ENCODE peak calls at places on chromosome 16, in six cellular contexts. X is esophagus muscularis mucosa, J is SK-N-SH, N is suprapubic skin, W is HepG2, Z is stomach. U is an unnamed sample.

GRCh38 chr16:24652209-24652712 is 77.2 kb upstream of the TNRC6A start:
- DNase-seq in N (no peak), J (peak), Z (no peak), W (no peak), X (no peak), U (no peak)

GRCh38 chr16:68190745-68191510 is 45.0 kb downstream of the ESRP2 start:
- DNase-seq in Z (no peak), W (peak), J (no peak), N (no peak), X (no peak), U (no peak)

GRCh38 chr16:11112723-11113348 is 143.2 kb downstream of the SOCS1 start:
- DNase-seq in X (no peak), Z (peak), J (no peak), N (no peak), W (no peak), U (no peak)

GRCh38 chr16:84585886-84586285 is 32.0 kb downstream of the COTL1 start:
- DNase-seq in W (no peak), Z (no peak), X (no peak), J (peak), N (no peak), U (no peak)

GRCh38 chr16:56869513-56870270 is 4.7 kb downstream of the SLC12A3 start:
- DNase-seq in J (no peak), W (peak), N (no peak), Z (no peak), X (no peak), U (peak)

GRCh38 chr16:67995423-67995822 is 3.9 kb downstream of the DPEP2 start:
- DNase-seq in W (no peak), Z (no peak), X (no peak), N (no peak), J (no peak), U (no peak)

GRCh38 chr16:56972898-56973689 is 11.3 kb downstream of the CETP start:
- DNase-seq in X (no peak), N (no peak), J (no peak), W (peak), Z (no peak), U (no peak)

GRCh38 chr16:68401871-68402747 is 46.2 kb downstream of the SMPD3 start:
- DNase-seq in N (no peak), X (no peak), W (no peak), J (no peak), Z (no peak), U (no peak)

GRCh38 chr16:48086422-48086821 is 69.4 kb downstream of the ABCC12 start:
- DNase-seq in X (no peak), J (no peak), N (no peak), Z (no peak), W (no peak), U (no peak)

GRCh38 chr16:67847064-67847861 is at the start of gene CENPT:
- DNase-seq in X (no peak), Z (peak), N (peak), W (peak), J (peak), U (peak)

GRCh38 chr16:24156777-24157176 is 99.4 kb upstream of the CACNG3 start:
- DNase-seq in X (no peak), W (no peak), N (no peak), J (no peak), Z (no peak), U (no peak)

GRCh38 chr16:27369806-27370205 is 32.2 kb upstream of the IL21R start:
- DNase-seq in Z (no peak), N (no peak), J (no peak), W (peak), X (no peak), U (no peak)

GRCh38 chr16:81405702-81406113 is 38.9 kb upstream of the CMIP start:
- DNase-seq in N (no peak), W (peak), J (no peak), Z (peak), X (no peak), U (no peak)

GRCh38 chr16:67942200-67942509 is 1.8 kb downstream of the LCAT start:
- DNase-seq in X (no peak), W (peak), J (peak), N (no peak), Z (no peak), U (no peak)

GRCh38 chr16:24737391-24737871 is 8.0 kb downstream of the TNRC6A start:
- DNase-seq in Z (no peak), N (no peak), J (no peak), X (no peak), W (peak), U (no peak)

GRCh38 chr16:526181-527014 is 1.1 kb upstream of the CAPN15 start:
- DNase-seq in J (no peak), X (no peak), W (no peak), Z (peak), N (no peak), U (peak)

GRCh38 chr16:29848420-29849297 is 14.4 kb downstream of the CDIPT start:
- DNase-seq in N (peak), X (no peak), J (peak), W (peak), Z (peak), U (peak)

GRCh38 chr16:66656547-66656946 is 40.0 kb downstream of the CMTM4 start:
- DNase-seq in J (no peak), N (no peak), W (no peak), Z (no peak), X (no peak), U (no peak)

GRCh38 chr16:47143677-47144558 is at the start of gene NETO2:
- DNase-seq in J (peak), N (peak), W (peak), X (no peak), Z (peak), U (peak)

GRCh38 chr16:68286153-68287074 is 22.1 kb downstream of the SLC7A6 start:
- DNase-seq in X (no peak), J (no peak), W (peak), Z (no peak), N (no peak), U (no peak)

GRCh38 chr16:25264599-25264998 is 7.0 kb upstream of the ZKSCAN2 start:
- DNase-seq in J (no peak), X (no peak), Z (no peak), W (no peak), N (no peak), U (no peak)

GRCh38 chr16:47712276-47713224 is 251.4 kb downstream of the PHKB start:
- DNase-seq in Z (no peak), W (no peak), J (peak), N (no peak), X (no peak), U (no peak)

GRCh38 chr16:55508271-55508921 is 476 bp upstream of the LPCAT2 start:
- DNase-seq in Z (no peak), W (no peak), X (no peak), N (no peak), J (no peak), U (no peak)

GRCh38 chr16:55506083-55506482 is 2.8 kb upstream of the LPCAT2 start:
- DNase-seq in W (peak), Z (no peak), J (no peak), X (no peak), N (no peak), U (no peak)

GRCh38 chr16:55510185-55510805 is 1.4 kb downstream of the LPCAT2 start:
- DNase-seq in N (no peak), W (no peak), J (no peak), X (no peak), Z (no peak), U (no peak)

GRCh38 chr16:55506708-55507107 is 2.2 kb upstream of the LPCAT2 start:
- DNase-seq in Z (no peak), X (no peak), W (no peak), N (no peak), J (no peak), U (no peak)

GRCh38 chr16:55508941-55509920 is at the start of gene LPCAT2:
- DNase-seq in Z (peak), X (no peak), J (peak), W (peak), N (peak), U (peak)
- TF ChIP-seq POLR2AphosphoS5 in Z (peak), X (peak), J (peak), W (peak), N (no peak), U (peak)

DNA sequence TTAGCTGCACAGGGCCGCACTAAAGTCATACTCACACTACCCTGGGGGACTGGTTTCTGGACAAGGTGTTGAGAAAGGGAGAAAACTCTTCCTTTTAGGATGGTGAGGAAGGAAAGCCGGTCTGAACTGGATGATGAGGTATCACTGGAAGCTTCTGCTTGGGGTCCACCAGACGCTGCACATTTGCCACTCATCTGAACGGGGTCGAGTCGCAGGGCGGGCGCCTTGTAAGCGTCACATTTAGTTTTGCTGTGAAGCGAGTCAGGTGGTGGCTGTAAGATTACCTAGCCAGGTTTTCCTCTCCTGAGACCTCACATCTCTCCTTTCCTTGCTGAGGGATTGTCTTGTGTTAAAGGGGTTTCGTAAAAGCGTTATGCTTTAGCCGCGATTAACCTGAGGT is 2.3 kb downstream of the JPT2 start:
- DNase-seq in J (no peak), Z (no peak), N (no peak), W (no peak), X (no peak), U (no peak)
- TF ChIP-seq EP300 in J (no peak), Z (no peak), N (no peak), W (no peak), X (no peak), U (no peak)

GRCh38 chr16:90019543-90020259 is 445 bp upstream of the DBNDD1 start:
- DNase-seq in J (peak), X (no peak), Z (peak), N (no peak), W (peak), U (peak)
- TF ChIP-seq CTCF in J (peak), X (peak), Z (peak), N (peak), W (peak), U (peak)

GRCh38 chr16:8848939-8849391 is 19.8 kb downstream of the CARHSP1 start:
- DNase-seq in X (no peak), W (no peak), Z (no peak), J (peak), N (no peak), U (no peak)
- TF ChIP-seq POLR2AphosphoS5 in X (peak), W (no peak), Z (no peak), J (peak), N (no peak), U (no peak)

DNA sequence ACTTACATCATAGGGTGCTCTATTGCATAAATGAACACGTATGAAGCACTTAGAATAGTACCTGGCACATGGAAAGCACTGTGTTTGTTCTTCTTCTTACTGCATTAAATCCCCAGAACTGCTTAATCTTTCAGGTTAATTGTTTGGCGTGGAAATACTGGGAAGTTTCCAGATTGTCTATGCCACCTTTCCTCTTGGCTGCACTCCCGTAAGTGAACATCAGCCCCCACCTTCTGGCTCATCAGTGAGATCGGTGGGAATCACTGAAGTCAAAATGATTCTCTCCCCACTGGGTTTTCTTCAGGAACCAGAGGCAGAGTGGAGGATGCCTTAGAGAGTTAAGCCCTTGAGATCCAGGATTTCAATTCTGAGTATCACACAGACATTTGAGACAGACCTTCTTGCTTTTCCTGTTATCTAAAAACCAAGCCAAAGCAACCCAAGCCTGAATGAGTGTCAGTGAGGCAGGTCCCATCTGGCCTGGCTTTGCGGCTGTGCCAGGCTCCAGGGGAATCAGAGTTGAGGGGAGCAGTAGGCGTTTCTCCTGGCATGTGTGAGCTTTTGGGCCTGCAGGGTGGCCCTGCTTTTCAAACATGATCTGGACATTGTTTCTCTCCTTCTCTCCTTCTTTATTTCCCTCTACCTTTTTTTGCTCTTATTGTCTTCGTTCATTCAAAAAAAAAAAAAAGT is 59.1 kb downstream of the OTOA start:
- DNase-seq in W (no peak), J (no peak), N (no peak), Z (no peak), X (no peak), U (no peak)
- TF ChIP-seq EP300 in W (no peak), J (no peak), N (no peak), Z (no peak), X (no peak), U (no peak)

DNA sequence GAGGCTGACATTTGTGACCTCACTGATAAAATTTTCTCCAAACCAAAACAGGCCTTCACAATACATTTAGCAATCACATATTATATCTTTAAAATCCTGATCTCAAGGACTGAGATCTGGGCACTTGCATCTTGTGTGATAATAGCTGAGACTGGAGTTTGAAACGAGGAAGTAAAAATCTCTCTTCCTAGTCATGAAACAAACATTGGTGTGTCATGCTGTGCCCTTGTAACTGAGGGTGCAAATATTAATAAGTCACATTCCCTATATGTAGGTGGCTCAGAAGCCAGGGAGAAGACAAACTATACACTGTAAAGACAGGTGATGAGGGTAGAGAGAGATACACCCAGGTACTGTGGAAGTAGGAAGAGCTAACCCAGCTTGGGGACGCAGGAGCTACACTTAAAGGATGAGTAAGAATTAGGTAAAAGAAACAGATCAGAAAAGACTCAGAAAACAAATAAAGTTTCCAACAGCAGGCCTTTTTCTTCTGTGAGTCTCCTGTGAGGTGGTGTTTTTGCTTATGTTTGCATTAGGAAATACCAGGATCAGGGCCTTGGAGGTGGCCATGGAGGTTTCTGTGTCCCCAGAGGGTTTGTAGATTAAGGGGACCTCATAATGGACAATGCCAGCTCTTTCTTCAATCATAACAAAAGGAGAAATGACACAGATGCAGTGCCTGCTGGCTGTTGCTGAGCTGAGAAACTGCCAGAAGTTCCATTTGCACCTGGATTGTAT is 335.7 kb downstream of the GRIN2A start:
- DNase-seq in Z (no peak), J (no peak), W (no peak), N (no peak), X (peak), U (no peak)
- TF ChIP-seq CTCF in Z (no peak), J (no peak), W (no peak), N (no peak), X (no peak), U (no peak)

DNA sequence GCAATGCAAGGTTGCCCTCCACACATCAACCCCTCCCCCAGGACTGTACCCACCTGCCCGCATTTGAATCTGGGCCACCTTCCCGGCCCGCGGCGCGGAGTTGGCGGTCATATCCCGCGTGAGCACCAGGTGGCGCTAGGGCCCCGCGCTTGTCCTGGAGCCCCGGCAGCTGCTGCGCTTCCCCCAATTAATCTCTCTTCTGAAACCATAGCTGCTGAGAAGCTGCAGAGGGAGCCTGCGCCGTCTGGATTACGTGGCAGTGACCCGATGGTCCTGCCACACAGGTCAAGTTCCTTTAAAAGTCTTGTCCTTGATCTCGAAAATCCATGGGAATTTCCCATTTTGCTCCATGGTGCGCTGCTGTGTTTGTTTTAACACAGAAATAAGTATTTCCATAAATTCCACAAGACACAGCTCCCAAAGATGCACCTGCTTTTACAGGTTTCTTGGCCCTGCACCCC is 22.0 kb downstream of the COX4I1 start:
- DNase-seq in Z (peak), N (peak), W (peak), X (peak), J (peak), U (peak)
- TF ChIP-seq POLR2AphosphoS5 in Z (peak), N (no peak), W (no peak), X (no peak), J (no peak), U (no peak)

DNA sequence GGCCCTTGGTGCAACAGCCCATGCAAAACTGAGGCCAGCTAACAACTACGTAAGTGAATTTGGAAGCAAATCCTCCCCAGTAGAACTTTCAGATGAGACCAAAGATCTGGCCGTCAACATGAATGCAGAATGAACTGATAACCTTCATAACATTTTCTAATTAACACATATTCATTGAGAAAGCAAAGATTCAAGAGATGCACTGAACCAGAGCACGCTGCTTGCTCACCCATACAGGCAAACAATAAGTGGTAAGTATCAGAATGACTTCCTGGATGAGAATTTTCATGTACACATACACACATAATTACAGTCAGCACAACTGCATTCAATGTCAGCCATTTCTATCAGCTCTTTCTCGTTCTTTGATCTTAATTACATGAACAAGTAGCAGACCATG is 30.6 kb downstream of the XYLT1 start:
- DNase-seq in J (no peak), W (no peak), Z (no peak), N (no peak), X (no peak), U (no peak)
- TF ChIP-seq EP300 in J (no peak), W (no peak), Z (no peak), N (no peak), X (no peak), U (no peak)

U was measured in transverse colon.